ENCODE peak calls at places on chromosomes 4 and X, in four cellular contexts. Q is Peyer's patch, K is heart right ventricle, J is endodermal cell. X is an unnamed sample. For H3K9me3 and H3K4me1, the result is how much of the 10 kb centered on the place peaks cover.

GRCh38 chr4:188220006-188220405 is 80.8 kb downstream of the TRIML1 start:
- DNase-seq in Q (no peak), K (no peak), J (no peak), X (no peak)

GRCh38 chrX:119272882-119273806 is 37.1 kb downstream of the PGRMC1 start:
- DNase-seq in Q (peak), K (peak), J (peak), X (no peak)

GRCh38 chrX:105460366-105460765 is 239.9 kb upstream of the TEX13A start:
- DNase-seq in Q (no peak), K (no peak), J (no peak), X (no peak)

GRCh38 chr4:155143512-155143911 is 64.9 kb upstream of the NPY2R start:
- DNase-seq in Q (no peak), K (no peak), J (no peak), X (no peak)

GRCh38 chrX:88072339-88073030 is 554.9 kb downstream of the KLHL4 start:
- DNase-seq in Q (no peak), K (no peak), J (no peak), X (no peak)

GRCh38 chr4:185343726-185344581 is 51.8 kb downstream of the LRP2BP start:
- DNase-seq in Q (no peak), K (no peak), J (no peak), X (peak)

GRCh38 chrX:16838202-16839066 is 31.7 kb downstream of the RBBP7 start:
- DNase-seq in Q (no peak), K (peak), J (no peak), X (peak)

GRCh38 chr4:122364700-122365404 is 14.0 kb upstream of the ADAD1 start:
- DNase-seq in Q (no peak), K (no peak), J (peak), X (no peak)

GRCh38 chr4:26557164-26557563 is 26.7 kb upstream of the TBC1D19 start:
- DNase-seq in Q (no peak), K (no peak), J (no peak), X (no peak)

GRCh38 chrX:139725720-139726119 is 17.8 kb upstream of the MCF2 start:
- DNase-seq in Q (no peak), K (no peak), J (no peak), X (no peak)

GRCh38 chrX:55220119-55220794 is at the start of gene PAGE5:
- DNase-seq in Q (no peak), K (no peak), J (no peak), X (no peak)

GRCh38 chr4:161926033-161926828 is 237.6 kb downstream of the FSTL5 start:
- DNase-seq in Q (no peak), K (no peak), J (no peak), X (no peak)

GRCh38 chr4:110510955-110511544 is 35.1 kb downstream of the ENPEP start:
- DNase-seq in Q (no peak), K (no peak), J (no peak), X (no peak)

GRCh38 chr4:162163892-162164759 is at the start of gene FSTL5:
- DNase-seq in Q (peak), K (peak), J (peak), X (no peak)

GRCh38 chr4:113781439-113782040 is 20.0 kb upstream of the CAMK2D start:
- DNase-seq in Q (no peak), K (no peak), J (no peak), X (no peak)

GRCh38 chr4:137129471-137130244 is 402.6 kb downstream of the PCDH18 start:
- DNase-seq in Q (no peak), K (no peak), J (no peak), X (no peak)

GRCh38 chr4:110005461-110006056 is 92.9 kb downstream of the EGF start:
- DNase-seq in Q (no peak), K (no peak), J (no peak), X (no peak)

GRCh38 chrX:19640693-19641374 is 125.5 kb upstream of the MAP3K15 start:
- DNase-seq in Q (no peak), K (no peak), J (no peak), X (no peak)

GRCh38 chr4:1244978-1245471 is 3.9 kb downstream of the CTBP1 start:
- DNase-seq in Q (no peak), K (peak), J (peak), X (peak)

GRCh38 chr4:122668241-122668640 is 47.4 kb upstream of the IL21 start:
- DNase-seq in Q (no peak), K (no peak), J (no peak), X (no peak)

GRCh38 chr4:124304936-124305335 is 407.6 kb downstream of the ANKRD50 start:
- DNase-seq in Q (no peak), K (no peak), J (no peak), X (no peak)

GRCh38 chrX:119853449-119853848 is 686 bp upstream of the UPF3B start:
- DNase-seq in Q (no peak), K (no peak), J (peak), X (no peak)

GRCh38 chr4:85610450-85610849 is 135.5 kb downstream of the ARHGAP24 start:
- DNase-seq in Q (no peak), K (no peak), J (no peak), X (no peak)

GRCh38 chrX:136260801-136261200 is 9.6 kb upstream of the MAP7D3 start:
- DNase-seq in Q (no peak), K (no peak), J (no peak), X (peak)

GRCh38 chr4:1300466-1301455 is 11.1 kb downstream of the MAEA start:
- DNase-seq in Q (peak), K (no peak), J (no peak), X (peak)

GRCh38 chr4:186845137-186845842 is 121.6 kb upstream of the FAT1 start:
- DNase-seq in Q (peak), K (no peak), J (no peak), X (peak)

GRCh38 chrX:143081231-143081630 is 55.5 kb downstream of the SPANXN4 start:
- DNase-seq in Q (no peak), K (no peak), J (no peak), X (no peak)

DNA sequence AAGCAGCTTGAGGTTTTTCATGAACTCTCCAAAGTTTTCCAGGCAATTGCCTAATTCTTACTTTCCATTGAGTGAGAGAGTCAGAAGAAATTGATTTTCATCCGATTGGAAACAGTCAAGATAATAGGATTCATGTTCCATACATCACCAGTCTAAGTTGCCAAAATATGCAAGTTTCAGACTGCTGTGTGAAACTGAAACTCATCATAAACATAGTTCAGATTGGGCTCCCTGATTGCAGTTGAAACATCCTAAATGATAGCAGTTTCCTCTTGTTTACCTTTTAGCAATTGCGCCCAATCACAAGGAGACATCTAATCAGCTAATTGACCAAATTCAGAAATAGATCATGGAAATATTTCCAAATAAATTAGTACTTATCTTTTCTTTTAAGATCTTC is 56.8 kb downstream of the SPANXN4 start:
- DNase-seq in Q (no peak), K (no peak), J (no peak), X (no peak)
- H3K9me3 ChIP-seq in Q (under half), K (under half), J (under half), X (under half)

DNA sequence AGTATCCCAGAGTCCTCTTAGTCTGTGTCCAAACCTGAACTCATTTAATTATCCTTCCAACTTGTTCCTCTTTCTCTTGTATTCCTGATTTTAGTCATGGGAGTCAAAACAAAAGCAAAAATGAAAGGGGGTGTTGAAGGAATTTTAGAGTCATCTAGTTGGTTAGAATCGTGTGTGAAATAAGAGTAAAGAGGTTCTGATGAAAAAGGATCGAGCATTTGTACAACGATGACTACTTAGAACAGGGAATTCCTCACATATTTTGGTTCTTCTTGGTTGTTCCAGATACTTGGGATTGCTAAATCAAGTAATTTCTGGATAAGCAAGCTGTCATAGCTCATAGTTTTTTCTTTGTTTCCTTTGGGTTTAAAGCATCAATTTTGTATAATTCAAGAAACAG is 194.4 kb downstream of the BCOR start:
- DNase-seq in Q (no peak), K (no peak), J (no peak), X (no peak)
- H3K4me1 ChIP-seq in Q (under half), K (under half), J (under half), X (under half)

DNA sequence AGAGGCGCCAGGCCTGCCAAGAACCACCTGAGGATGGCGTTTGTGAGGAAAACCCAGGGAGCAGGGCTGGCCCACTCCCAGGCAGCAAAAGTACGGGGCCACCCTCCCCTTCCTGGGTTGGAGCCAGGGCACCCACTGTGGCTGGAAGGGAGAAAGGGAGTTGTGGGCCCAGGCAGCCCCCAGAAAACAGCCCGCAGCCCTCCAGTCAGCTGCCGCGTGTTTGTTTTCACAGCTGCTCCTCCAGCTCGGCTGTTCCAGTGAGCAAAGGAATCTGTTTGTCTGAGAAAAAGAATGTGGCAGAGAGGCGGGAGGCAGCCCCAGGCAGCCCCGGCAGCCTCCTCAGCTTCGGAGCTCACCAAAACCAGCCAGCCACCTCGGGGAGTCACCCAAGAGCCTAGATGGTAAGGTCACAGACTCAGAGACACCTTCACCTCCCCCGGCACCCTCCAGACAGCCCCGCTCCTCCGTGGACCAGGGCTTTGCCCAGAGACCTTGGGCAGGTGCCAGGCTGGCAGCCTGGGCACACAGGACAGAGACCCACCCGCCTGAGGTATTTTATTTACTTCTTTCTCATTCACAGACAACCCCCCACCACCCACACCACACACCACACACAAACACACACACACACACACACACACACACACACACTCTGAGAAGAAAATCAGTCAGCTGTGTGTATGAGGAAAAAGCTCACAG is 338.1 kb downstream of the BCOR start:
- DNase-seq in Q (no peak), K (peak), J (peak), X (peak)
- H3K27ac ChIP-seq in Q (peak), K (peak), J (no peak), X (peak)

GRCh38 chr4:96874657-96875056 is 1034.8 kb downstream of the PDHA2 start:
- DNase-seq in Q (no peak), K (no peak), J (no peak), X (no peak)
- H3K9me3 ChIP-seq in Q (under half), K (under half), J (under half), X (under half)

DNA sequence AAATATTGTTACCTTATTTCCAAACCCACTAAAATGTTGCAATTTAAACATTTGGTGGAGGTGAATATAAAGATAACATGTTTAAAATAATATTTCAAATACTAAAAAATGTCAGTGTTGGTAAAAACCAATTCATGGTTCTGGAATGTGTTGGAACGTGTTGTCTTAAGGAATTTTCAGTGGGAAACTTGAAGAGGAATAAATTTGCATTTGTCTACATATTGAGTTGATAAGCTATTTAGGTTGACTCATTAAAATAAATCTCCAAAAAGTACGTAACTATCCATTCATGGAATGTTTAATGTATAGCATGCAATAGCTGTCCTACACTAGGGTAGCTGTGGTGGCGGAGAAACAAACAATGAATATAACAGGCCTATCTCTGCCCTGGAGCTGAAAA is 20.2 kb downstream of the SHISA3 start:
- DNase-seq in Q (no peak), K (no peak), J (no peak), X (no peak)
- H3K4me1 ChIP-seq in Q (under half), K (under half), J (under half), X (under half)

DNA sequence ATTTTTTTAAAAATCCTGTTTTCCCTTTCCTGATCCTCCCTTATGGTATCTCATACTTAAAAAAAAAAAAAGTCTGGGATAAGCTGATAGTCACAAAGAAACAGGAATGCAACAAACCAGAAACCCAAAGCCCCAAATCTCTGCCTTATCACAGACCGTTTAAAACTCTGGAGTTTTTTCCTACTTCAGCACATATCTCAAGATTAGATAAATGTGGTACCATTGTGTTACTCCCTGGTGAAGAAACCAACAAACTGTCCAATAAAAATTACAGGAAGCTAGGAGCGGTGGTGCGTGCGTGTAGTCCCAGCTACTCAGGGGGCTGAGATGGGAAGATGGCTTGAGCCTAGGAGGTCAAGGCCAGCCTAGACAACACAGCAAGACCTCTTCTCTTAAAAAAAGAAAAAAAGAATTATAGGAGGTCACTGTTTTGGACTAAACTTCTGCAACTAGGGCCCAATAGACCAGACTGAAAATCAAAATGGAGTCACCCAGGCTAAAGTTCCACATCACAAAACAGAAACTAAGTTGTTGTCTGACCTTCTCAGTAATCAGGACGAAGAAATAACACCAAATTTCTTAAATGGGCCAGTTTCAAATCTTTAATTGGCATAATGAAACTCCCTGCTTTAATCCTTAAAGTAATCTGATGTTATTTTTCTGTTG is 51.9 kb downstream of the RBM47 start:
- DNase-seq in Q (no peak), K (no peak), J (no peak), X (no peak)
- H3K27ac ChIP-seq in Q (peak), K (peak), J (peak), X (peak)

DNA sequence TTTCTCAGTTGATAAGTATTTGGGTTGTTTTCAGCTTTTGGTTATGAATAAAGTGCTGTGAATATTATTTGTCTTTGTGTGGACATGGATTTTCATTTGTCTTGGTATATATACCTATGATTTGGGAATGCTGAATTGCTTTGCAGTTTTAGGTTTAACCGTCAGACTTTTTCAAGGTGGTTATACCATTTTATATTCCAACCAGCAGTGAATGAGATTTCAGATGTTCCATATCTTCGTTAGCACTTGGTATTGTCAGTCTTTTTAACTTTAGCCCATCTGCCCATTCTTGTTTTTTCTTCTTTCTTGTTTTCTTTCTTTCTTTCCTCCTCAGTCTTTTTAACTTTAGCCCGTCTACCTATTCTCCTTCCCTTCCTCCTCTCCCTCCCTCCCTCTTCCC is 106.0 kb downstream of the KDM6A start:
- DNase-seq in Q (no peak), K (no peak), J (no peak), X (no peak)
- H3K9me3 ChIP-seq in Q (under half), K (under half), J (under half), X (under half)

DNA sequence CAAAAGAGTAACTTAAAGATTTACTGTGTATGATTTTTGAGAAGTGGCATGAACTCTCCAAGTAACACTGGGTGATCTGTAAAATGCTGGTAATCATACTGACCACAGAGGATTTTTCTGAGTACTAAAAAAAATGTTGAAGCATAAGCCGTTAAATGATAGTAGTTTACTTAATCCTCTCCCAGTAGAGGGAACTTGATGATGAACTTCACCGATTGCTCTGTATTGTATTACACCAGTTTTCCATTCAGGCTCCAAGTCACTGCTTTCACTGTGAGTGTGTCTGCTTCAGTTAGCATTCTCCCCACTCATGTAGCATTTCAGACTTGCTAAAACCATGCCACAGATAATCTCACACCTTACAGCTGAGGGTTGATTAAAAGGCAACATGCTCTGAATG is 294.1 kb downstream of the GBA3 start:
- DNase-seq in Q (no peak), K (no peak), J (no peak), X (no peak)
- H3K4me1 ChIP-seq in Q (under half), K (under half), J (under half), X (under half)